ENCODE peak calls at places on chromosomes 2 and 18, in seven cellular contexts. V, S, M, E, J, Q and Y are unnamed samples.

GRCh38 chr2:96695602-96696001 is 44.3 kb downstream of the LMAN2L start:
- DNase-seq in V (no peak), S (no peak), M (no peak), E (no peak), J (no peak), Q (no peak), Y (no peak)

GRCh38 chr2:46167924-46168323 is 129.3 kb upstream of the EPAS1 start:
- DNase-seq in V (no peak), S (no peak), M (no peak), E (no peak), J (no peak), Q (no peak), Y (no peak)

GRCh38 chr18:79878741-79879358 is 72.6 kb downstream of the SLC66A2 start:
- DNase-seq in V (no peak), S (no peak), M (no peak), E (no peak), J (no peak), Q (no peak), Y (no peak)

GRCh38 chr18:49251451-49251850 is 209.0 kb downstream of the DYM start:
- DNase-seq in V (no peak), S (no peak), M (no peak), E (no peak), J (no peak), Q (peak; percentile 58), Y (no peak)

GRCh38 chr2:109176489-109176888 is 47.5 kb downstream of the SH3RF3 start:
- DNase-seq in V (no peak), S (no peak), M (no peak), E (peak; percentile 11), J (no peak), Q (no peak), Y (no peak)

GRCh38 chr2:239106314-239106908 is 258.5 kb downstream of the TWIST2 start:
- DNase-seq in V (no peak), S (no peak), M (peak; percentile 88), E (no peak), J (peak; percentile 62), Q (no peak), Y (peak; percentile 62)

GRCh38 chr2:71715951-71716696 is 262.8 kb downstream of the DYSF start:
- DNase-seq in V (no peak), S (no peak), M (no peak), E (peak; percentile 51), J (no peak), Q (no peak), Y (no peak)

GRCh38 chr2:240139666-240140393 is 628 bp downstream of the OTOS start:
- DNase-seq in V (no peak), S (no peak), M (no peak), E (peak; percentile 64), J (no peak), Q (no peak), Y (no peak)

GRCh38 chr2:86783615-86784339 is 6.9 kb downstream of the CD8A start:
- DNase-seq in V (no peak), S (no peak), M (no peak), E (no peak), J (peak; percentile 84), Q (no peak), Y (no peak)

GRCh38 chr2:204260162-204260877 is 285.0 kb upstream of the PARD3B start:
- DNase-seq in V (peak; percentile 59), S (peak; percentile 30), M (peak; percentile 84), E (no peak), J (peak; percentile 36), Q (peak; percentile 78), Y (peak; percentile 71)

GRCh38 chr2:130373808-130374365 is 18.0 kb downstream of the PTPN18 start:
- DNase-seq in V (no peak), S (no peak), M (no peak), E (no peak), J (no peak), Q (no peak), Y (no peak)

GRCh38 chr2:19649785-19650380 is 251.9 kb downstream of the TTC32 start:
- DNase-seq in V (no peak), S (no peak), M (peak; percentile 99), E (no peak), J (no peak), Q (no peak), Y (peak; percentile 100)

GRCh38 chr2:13201924-13202323 is 485.2 kb downstream of the TRIB2 start:
- DNase-seq in V (no peak), S (no peak), M (peak; percentile 33), E (no peak), J (no peak), Q (no peak), Y (peak; percentile 3)

GRCh38 chr2:131153529-131153928 is 48.4 kb downstream of the PLEKHB2 start:
- DNase-seq in V (no peak), S (no peak), M (no peak), E (no peak), J (no peak), Q (no peak), Y (no peak)

GRCh38 chr2:215003001-215003400 is 135.4 kb downstream of the ABCA12 start:
- DNase-seq in V (no peak), S (no peak), M (peak; percentile 51), E (no peak), J (no peak), Q (no peak), Y (peak; percentile 4)

GRCh38 chr2:10911291-10912075 is at the start of gene KCNF1:
- DNase-seq in V (peak; percentile 17), S (no peak), M (peak; percentile 88), E (peak; percentile 72), J (no peak), Q (peak; percentile 49), Y (peak; percentile 36)

GRCh38 chr2:72132981-72133720 is 14.5 kb downstream of the CYP26B1 start:
- DNase-seq in V (no peak), S (no peak), M (no peak), E (peak; percentile 69), J (no peak), Q (no peak), Y (no peak)

GRCh38 chr2:11764920-11765319 is 18.5 kb downstream of the LPIN1 start:
- DNase-seq in V (no peak), S (no peak), M (no peak), E (no peak), J (no peak), Q (no peak), Y (no peak)

GRCh38 chr2:139048017-139048416 is 267.8 kb upstream of the NXPH2 start:
- DNase-seq in V (no peak), S (no peak), M (no peak), E (no peak), J (no peak), Q (no peak), Y (no peak)

GRCh38 chr2:45406626-45407025 is 204.4 kb downstream of the SRBD1 start:
- DNase-seq in V (no peak), S (no peak), M (no peak), E (no peak), J (no peak), Q (no peak), Y (peak; percentile 65)

GRCh38 chr18:45166341-45167108 is 448.8 kb upstream of the SLC14A2 start:
- DNase-seq in V (no peak), S (no peak), M (peak; percentile 97), E (no peak), J (no peak), Q (no peak), Y (peak; percentile 87)

GRCh38 chr18:9987931-9988330 is 74.1 kb downstream of the VAPA start:
- DNase-seq in V (no peak), S (no peak), M (no peak), E (no peak), J (no peak), Q (peak; percentile 92), Y (no peak)

GRCh38 chr2:17620841-17621240 is 80.3 kb downstream of the VSNL1 start:
- DNase-seq in V (no peak), S (no peak), M (peak; percentile 68), E (no peak), J (no peak), Q (no peak), Y (peak; percentile 56)

GRCh38 chr18:21115519-21116411 is 4.2 kb upstream of the ROCK1 start:
- DNase-seq in V (no peak), S (no peak), M (peak; percentile 94), E (no peak), J (no peak), Q (no peak), Y (peak; percentile 80)

GRCh38 chr18:12686100-12686499 is 16.4 kb downstream of the CEP76 start:
- DNase-seq in V (no peak), S (no peak), M (peak; percentile 33), E (no peak), J (no peak), Q (no peak), Y (peak; percentile 60)

GRCh38 chr18:27839141-27839540 is 337.8 kb downstream of the CDH2 start:
- DNase-seq in V (no peak), S (no peak), M (peak; percentile 76), E (no peak), J (no peak), Q (no peak), Y (peak; percentile 98)

GRCh38 chr2:217248312-217248935 is 388.6 kb upstream of the TNP1 start:
- DNase-seq in V (peak; percentile 32), S (no peak), M (no peak), E (peak; percentile 79), J (peak; percentile 53), Q (peak; percentile 69), Y (peak; percentile 46)

GRCh38 chr2:109614715-109615636 is 812 bp downstream of the SOWAHC start:
- DNase-seq in V (no peak), S (no peak), M (peak; percentile 62), E (peak; percentile 79), J (no peak), Q (peak; percentile 16), Y (peak; percentile 26)

GRCh38 chr2:62196278-62196901 is 475 bp downstream of the B3GNT2 start:
- DNase-seq in V (peak; percentile 41), S (peak; percentile 61), M (peak; percentile 34), E (peak; percentile 87), J (peak; percentile 59), Q (peak; percentile 51), Y (no peak)